ENCODE peak calls at places on chromosomes 3 and 15, in six cellular contexts. T, O, P, E, C and V are unnamed samples.

GRCh38 chr3:144556392-144556791 is 584.8 kb downstream of the DIPK2A start:
- DNase-seq in E (peak), P (no peak), C (peak), T (peak), O (no peak), V (no peak)

GRCh38 chr3:179463299-179463698 is 12.0 kb upstream of the GNB4 start:
- DNase-seq in O (no peak), E (no peak), T (no peak), P (no peak), C (no peak), V (peak)

GRCh38 chr3:153599685-153600084 is 437.7 kb downstream of the RAP2B start:
- DNase-seq in O (no peak), C (no peak), E (no peak), T (no peak), P (no peak), V (peak)

GRCh38 chr3:18443670-18444596 is 18.8 kb upstream of the SATB1 start:
- DNase-seq in E (no peak), O (no peak), T (peak), P (peak), C (no peak), V (no peak)

GRCh38 chr15:50697109-50697797 is 10.7 kb upstream of the TRPM7 start:
- DNase-seq in E (no peak), O (no peak), P (no peak), C (no peak), T (no peak), V (no peak)

GRCh38 chr3:151863611-151864010 is 9.8 kb upstream of the SUCNR1 start:
- DNase-seq in C (no peak), E (no peak), O (no peak), P (no peak), T (no peak), V (peak)

GRCh38 chr3:34275811-34276210 is 477.4 kb downstream of the PDCD6IP start:
- DNase-seq in C (no peak), P (no peak), T (no peak), E (no peak), O (no peak), V (no peak)

GRCh38 chr3:64016941-64017620 is 6.2 kb downstream of the PSMD6 start:
- DNase-seq in E (no peak), O (no peak), T (no peak), P (no peak), C (no peak), V (no peak)

GRCh38 chr15:62125763-62126162 is 39.3 kb downstream of the C2CD4B start:
- DNase-seq in T (no peak), P (no peak), C (no peak), E (peak), O (no peak), V (peak)

GRCh38 chr15:62124953-62125263 is 40.2 kb downstream of the C2CD4B start:
- DNase-seq in C (no peak), E (peak), O (no peak), T (no peak), P (no peak), V (no peak)

GRCh38 chr15:62126364-62126763 is 38.7 kb downstream of the C2CD4B start:
- DNase-seq in T (no peak), P (no peak), E (no peak), O (no peak), C (no peak), V (no peak)

GRCh38 chr15:62133141-62133540 is 31.9 kb downstream of the C2CD4B start:
- DNase-seq in C (no peak), P (no peak), T (no peak), O (no peak), E (no peak), V (no peak)

DNA sequence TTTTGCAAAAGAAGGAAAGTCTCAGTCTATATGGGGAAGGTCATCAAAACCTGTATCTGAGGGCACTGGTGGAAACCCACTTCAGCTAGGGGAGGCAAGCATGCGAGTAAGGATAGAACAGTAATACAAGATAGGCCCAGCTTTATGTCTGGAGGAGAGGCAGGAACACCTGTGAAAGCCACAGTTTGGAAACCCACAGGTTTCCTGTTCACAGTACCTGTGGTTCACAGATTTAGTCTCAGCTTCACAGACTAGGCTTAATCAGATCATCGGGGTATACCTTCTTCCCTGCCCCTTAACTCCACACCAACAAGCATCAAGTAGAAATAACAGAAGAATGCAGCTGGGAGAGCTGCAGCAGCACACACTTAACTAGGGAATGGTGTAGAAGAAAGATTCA is 36.2 kb downstream of the C2CD4B start:
- DNase-seq in O (no peak), E (peak), P (no peak), C (no peak), T (no peak), V (no peak)
- TF ChIP-seq CTCF in O (no peak), E (no peak), P (no peak), C (no peak), T (no peak), V (no peak)

GRCh38 chr3:10416730-10417300 is 88.6 kb downstream of the ATP2B2 start:
- DNase-seq in T (no peak), O (no peak), E (no peak), P (peak), C (no peak), V (no peak)
- TF ChIP-seq CTCF in T (no peak), O (no peak), E (no peak), P (no peak), C (no peak), V (no peak)

DNA sequence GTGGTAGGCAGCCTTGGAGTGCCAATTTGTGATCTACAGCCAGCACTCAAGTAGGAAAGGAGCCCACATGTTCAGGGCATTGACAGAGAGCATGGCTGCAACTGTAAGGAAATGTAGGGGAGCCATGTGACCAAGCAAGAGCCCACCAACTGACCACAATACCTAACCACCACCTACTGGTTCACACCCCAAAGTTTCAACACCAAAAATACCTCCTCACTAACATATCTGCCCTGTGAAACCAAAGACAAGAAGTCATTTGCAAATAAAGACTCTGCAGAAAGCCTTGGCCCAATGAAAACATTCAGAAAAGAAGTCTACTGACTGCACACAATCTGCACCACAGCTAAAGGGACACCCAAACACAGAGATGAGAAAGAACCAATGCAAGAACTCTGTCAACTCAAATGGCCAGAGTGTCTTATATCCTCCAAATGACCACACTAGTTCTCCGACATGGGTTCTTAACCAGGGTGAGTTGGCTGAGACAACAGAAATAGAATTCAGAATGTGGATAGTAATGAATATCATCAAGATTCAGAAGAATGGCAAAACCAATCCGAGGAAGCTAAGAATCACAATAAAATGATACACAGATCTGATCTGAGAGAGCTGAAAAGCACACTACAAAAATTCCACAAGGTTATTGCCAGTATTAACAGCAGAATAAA is 40.6 kb downstream of the SLC9C1 start:
- DNase-seq in O (no peak), E (peak), P (no peak), C (no peak), T (peak), V (no peak)
- TF ChIP-seq CTCF in O (no peak), E (no peak), P (no peak), C (no peak), T (no peak), V (no peak)

DNA sequence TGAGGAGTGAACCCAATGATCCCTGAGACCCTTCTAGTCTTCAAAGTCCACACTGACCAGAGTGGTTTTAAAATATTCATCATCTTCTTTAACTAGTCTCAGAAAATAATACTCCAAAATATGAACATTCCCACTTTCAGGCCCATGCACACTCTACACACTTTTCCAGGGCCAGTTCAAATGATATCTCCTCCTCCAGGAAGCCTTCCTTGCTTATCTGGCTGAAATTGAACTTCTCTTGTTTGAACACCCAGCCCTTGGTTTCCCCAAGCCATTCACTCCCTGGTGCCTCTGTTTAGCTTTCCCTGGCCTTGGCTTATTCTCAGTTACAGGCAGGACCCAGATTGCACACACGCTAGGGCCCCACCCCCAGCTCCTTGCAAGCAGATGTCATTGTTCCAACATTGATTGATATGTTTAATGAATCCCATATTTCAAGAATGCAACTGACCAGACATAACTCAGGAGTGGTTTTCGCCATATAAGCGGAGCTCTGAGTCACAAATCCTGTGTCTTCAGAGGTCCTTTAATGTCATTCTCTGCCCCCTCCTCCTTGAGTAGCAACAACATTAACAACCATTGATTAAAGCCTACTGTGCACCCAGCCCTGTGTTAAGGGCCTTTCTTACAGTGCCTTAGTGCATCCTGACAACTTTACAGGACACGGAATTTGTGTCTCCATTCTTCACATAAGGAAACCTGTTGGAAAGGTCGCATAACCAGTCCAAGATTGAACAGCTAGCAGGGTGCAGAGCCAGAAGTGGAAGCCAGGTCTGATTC is 2.1 kb downstream of the ITGA11 start:
- DNase-seq in E (no peak), C (no peak), T (no peak), O (no peak), P (no peak), V (no peak)
- TF ChIP-seq CTCF in E (no peak), C (no peak), T (no peak), O (no peak), P (no peak), V (no peak)

DNA sequence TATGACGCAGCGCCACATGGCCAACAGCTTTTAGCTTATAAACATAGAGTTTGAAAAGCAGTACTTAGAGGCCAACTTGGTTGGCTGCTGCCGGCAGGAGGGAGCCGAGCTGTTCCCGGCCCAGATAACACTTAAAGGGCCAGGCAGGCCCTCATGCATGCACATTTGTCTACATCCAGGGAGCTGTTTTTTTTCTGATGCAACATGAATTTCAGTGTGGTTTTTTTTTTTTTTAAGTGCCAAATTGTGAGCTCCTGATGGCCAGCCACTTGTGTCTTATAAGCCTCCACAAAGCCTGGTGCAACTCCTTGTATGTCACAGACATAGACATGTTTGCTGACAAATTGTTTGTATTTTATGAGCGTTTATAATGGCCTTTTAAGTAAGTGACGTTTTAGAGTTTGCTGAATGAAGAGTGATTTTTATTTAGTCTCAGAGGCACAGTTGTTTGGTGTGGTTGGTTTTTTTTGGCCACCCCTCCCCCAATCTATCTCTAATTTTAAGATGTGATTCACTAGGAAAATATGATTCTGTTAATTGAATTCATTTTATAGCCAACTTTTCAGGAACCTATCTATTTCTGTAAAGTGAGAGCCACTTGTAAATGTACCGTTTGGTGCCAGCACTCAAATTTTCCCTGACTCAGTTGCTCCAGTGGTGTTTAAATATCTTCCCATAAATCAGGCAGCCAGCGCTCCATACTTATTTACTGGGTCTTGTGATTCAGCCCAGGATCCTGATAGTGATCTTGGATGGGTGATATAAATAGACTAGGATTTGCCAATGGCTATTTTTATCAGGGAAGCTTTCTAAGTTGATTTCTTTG is 134.3 kb downstream of the VGLL4 start:
- DNase-seq in O (no peak), P (peak), E (no peak), C (no peak), T (no peak), V (peak)
- TF ChIP-seq CTCF in O (no peak), P (no peak), E (no peak), C (no peak), T (no peak), V (peak)

GRCh38 chr3:14460342-14461005 is 58.1 kb downstream of the SLC6A6 start:
- DNase-seq in E (no peak), C (no peak), P (no peak), O (no peak), T (no peak), V (peak)

GRCh38 chr3:14463330-14464216 is 61.2 kb downstream of the SLC6A6 start:
- DNase-seq in T (no peak), C (no peak), E (no peak), O (no peak), P (peak), V (no peak)

GRCh38 chr3:14462738-14463137 is 60.3 kb downstream of the SLC6A6 start:
- DNase-seq in C (no peak), O (no peak), P (no peak), T (no peak), E (no peak), V (no peak)

GRCh38 chr3:14461006-14461747 is 58.8 kb downstream of the SLC6A6 start:
- DNase-seq in E (no peak), T (no peak), C (no peak), P (no peak), O (no peak), V (no peak)

GRCh38 chr3:14461748-14462324 is 59.4 kb downstream of the SLC6A6 start:
- DNase-seq in P (peak), E (peak), T (no peak), O (peak), C (peak), V (peak)
- TF ChIP-seq CTCF in P (no peak), E (peak), T (peak), O (peak), C (peak), V (peak)

GRCh38 chr15:89366656-89367393 is 32.2 kb upstream of the POLG start:
- DNase-seq in T (no peak), E (no peak), O (no peak), C (no peak), P (no peak), V (no peak)
- TF ChIP-seq CTCF in T (no peak), E (no peak), O (no peak), C (no peak), P (no peak), V (no peak)

GRCh38 chr15:23039151-23039916 is at the start of gene TUBGCP5:
- DNase-seq in C (peak), O (peak), P (peak), E (peak), T (peak), V (peak)
- TF ChIP-seq CTCF in C (no peak), O (no peak), P (no peak), E (peak), T (peak), V (peak)

GRCh38 chr15:98177950-98178848 is 217.7 kb downstream of the ARRDC4 start:
- DNase-seq in T (no peak), P (peak), E (peak), O (peak), C (peak), V (peak)
- TF ChIP-seq CTCF in T (peak), P (peak), E (peak), O (peak), C (peak), V (peak)